ENCODE peak calls at places on chromosomes 7 and 10, in eight cellular contexts. N is PC-3, D is fibroblast of lung, U is endodermal cell, X is H1, F is GM23248, R is H9, P is neural progenitor cell. B is an unnamed sample.

GRCh38 chr7:40836218-40836617 is 701.4 kb downstream of the SUGCT start:
- DNase-seq in N (peak; percentile 51), D (no peak), U (no peak), X (no peak), F (no peak), R (no peak), P (no peak), B (no peak)

GRCh38 chr10:72276013-72276387 is 2.3 kb downstream of the DDIT4 start:
- DNase-seq in N (peak; percentile 32), D (peak; percentile 39), U (no peak), X (no peak), F (no peak), R (no peak), P (no peak), B (no peak)

GRCh38 chr7:27899601-27900000 is 159.6 kb downstream of the TAX1BP1 start:
- DNase-seq in N (no peak), D (no peak), U (no peak), X (no peak), F (peak; percentile 43), R (no peak), P (no peak), B (no peak)

GRCh38 chr10:21724695-21725371 is 190.8 kb downstream of the MLLT10 start:
- DNase-seq in N (peak; percentile 98), D (peak; percentile 100), U (peak; percentile 45), X (no peak), F (peak; percentile 99), R (no peak), P (peak; percentile 60), B (peak; percentile 96)

GRCh38 chr10:47151880-47152279 is 148.1 kb upstream of the GDF10 start:
- DNase-seq in N (no peak), D (no peak), U (no peak), X (no peak), F (no peak), R (no peak), P (no peak), B (no peak)

GRCh38 chr10:124688889-124689670 is 55.1 kb downstream of the FAM53B start:
- DNase-seq in N (no peak), D (no peak), U (no peak), X (no peak), F (no peak), R (no peak), P (no peak), B (no peak)

GRCh38 chr7:114530074-114530611 is 115.5 kb downstream of the FOXP2 start:
- DNase-seq in N (no peak), D (peak; percentile 43), U (no peak), X (no peak), F (peak; percentile 33), R (no peak), P (no peak), B (no peak)

GRCh38 chr7:155579565-155579964 is 33.2 kb upstream of the CNPY1 start:
- DNase-seq in N (no peak), D (no peak), U (no peak), X (no peak), F (no peak), R (no peak), P (no peak), B (no peak)

GRCh38 chr10:68053553-68053952 is 21.5 kb downstream of the HERC4 start:
- DNase-seq in N (no peak), D (no peak), U (no peak), X (no peak), F (peak; percentile 39), R (no peak), P (no peak), B (no peak)

GRCh38 chr10:74882427-74882826 is 56.0 kb downstream of the KAT6B start:
- DNase-seq in N (peak; percentile 61), D (peak; percentile 42), U (no peak), X (no peak), F (peak; percentile 28), R (no peak), P (no peak), B (no peak)

GRCh38 chr7:50826371-50827172 is 43.9 kb upstream of the GRB10 start:
- DNase-seq in N (peak; percentile 96), D (peak; percentile 74), U (no peak), X (no peak), F (peak; percentile 93), R (no peak), P (no peak), B (no peak)

GRCh38 chr7:2083362-2083761 is 149.4 kb downstream of the MAD1L1 start:
- DNase-seq in N (no peak), D (no peak), U (no peak), X (no peak), F (no peak), R (no peak), P (no peak), B (no peak)

GRCh38 chr7:114916261-114916892 is 5.5 kb upstream of the MDFIC start:
- DNase-seq in N (no peak), D (no peak), U (no peak), X (no peak), F (no peak), R (no peak), P (no peak), B (no peak)

GRCh38 chr7:134767567-134768168 is 11.8 kb upstream of the CALD1 start:
- DNase-seq in N (no peak), D (no peak), U (no peak), X (no peak), F (peak; percentile 47), R (no peak), P (no peak), B (no peak)

GRCh38 chr10:73576178-73576889 is 14.8 kb downstream of the USP54 start:
- DNase-seq in N (peak; percentile 98), D (peak; percentile 96), U (no peak), X (no peak), F (peak; percentile 93), R (no peak), P (no peak), B (no peak)

GRCh38 chr7:27532256-27532783 is 130.4 kb downstream of the HIBADH start:
- DNase-seq in N (no peak), D (peak; percentile 60), U (no peak), X (no peak), F (no peak), R (no peak), P (no peak), B (no peak)

GRCh38 chr7:2131341-2131740 is 101.4 kb downstream of the MAD1L1 start:
- DNase-seq in N (no peak), D (no peak), U (no peak), X (no peak), F (no peak), R (no peak), P (no peak), B (no peak)

GRCh38 chr10:102133373-102134195 is 744 bp downstream of the PPRC1 start:
- DNase-seq in N (peak; percentile 74), D (peak; percentile 77), U (peak; percentile 78), X (peak; percentile 74), F (peak; percentile 88), R (no peak), P (peak; percentile 65), B (peak; percentile 41)

GRCh38 chr7:16422100-16422430 is 727 bp upstream of the CRPPA start:
- DNase-seq in N (no peak), D (peak; percentile 83), U (no peak), X (no peak), F (peak; percentile 34), R (no peak), P (no peak), B (no peak)

GRCh38 chr10:114724295-114724694 is 66.2 kb upstream of the ABLIM1 start:
- DNase-seq in N (peak; percentile 49), D (no peak), U (no peak), X (no peak), F (no peak), R (no peak), P (no peak), B (no peak)

GRCh38 chr7:33903770-33904679 is 1.3 kb upstream of the BMPER start:
- DNase-seq in N (no peak), D (peak; percentile 42), U (peak; percentile 84), X (peak; percentile 70), F (peak; percentile 88), R (peak; percentile 61), P (peak; percentile 77), B (peak; percentile 45)
- H3K9ac ChIP-seq in N (no peak overlapping the region), D (peak overlapping the region; percentile 86), U (peak overlapping the region; percentile 48), X (no peak overlapping the region), F (peak overlapping the region; percentile 87), R (no peak overlapping the region), P (no peak overlapping the region), B (peak overlapping the region; percentile 30)

DNA sequence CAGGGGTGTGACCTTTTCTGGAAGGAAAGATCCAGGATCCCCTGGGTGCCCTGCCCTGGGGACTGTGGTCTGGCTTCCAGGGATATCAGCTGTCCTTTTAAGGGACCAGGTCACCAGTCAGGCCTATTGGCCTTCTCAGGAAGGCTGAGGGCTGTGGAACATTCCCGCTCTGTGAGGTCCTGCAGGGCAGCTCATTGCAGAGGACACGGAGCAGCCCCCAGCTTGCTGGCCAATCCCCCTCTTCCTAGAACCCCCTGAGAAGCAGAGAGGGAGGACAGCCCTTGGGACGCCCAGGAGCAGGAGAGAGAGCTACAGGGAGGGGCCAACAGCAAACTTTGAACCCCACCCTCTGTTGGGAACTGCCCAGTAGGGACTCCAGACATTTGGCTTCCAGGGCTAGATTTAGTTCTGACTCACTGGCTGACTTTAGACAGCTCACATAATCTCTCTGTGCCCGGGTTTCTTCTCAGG is 67.9 kb upstream of the COL13A1 start:
- DNase-seq in N (peak; percentile 56), D (peak; percentile 84), U (no peak), X (no peak), F (peak; percentile 86), R (no peak), P (no peak), B (no peak)
- H3K4me1 ChIP-seq in N (peaks cover 19% of the 10 kb centered on the region), D (peaks cover 20% of the 10 kb centered on the region), U (peaks cover 12% of the 10 kb centered on the region), X (peaks cover 3% of the 10 kb centered on the region), F (peaks cover 27% of the 10 kb centered on the region), R (no peaks in the 10 kb centered on the region), P (peaks cover 5% of the 10 kb centered on the region), B (peaks cover 15% of the 10 kb centered on the region)

GRCh38 chr7:35257251-35258124 is 3.6 kb upstream of the TBX20 start:
- DNase-seq in N (no peak), D (no peak), U (peak; percentile 79), X (peak; percentile 69), F (no peak), R (peak; percentile 60), P (peak; percentile 71), B (no peak)
- H3K9ac ChIP-seq in N (no peak overlapping the region), D (no peak overlapping the region), U (no peak overlapping the region), X (no peak overlapping the region), F (no peak overlapping the region), R (no peak overlapping the region), P (no peak overlapping the region), B (no peak overlapping the region)

GRCh38 chr10:104327745-104328635 is 10.3 kb downstream of the ITPRIP start:
- DNase-seq in N (peak; percentile 80), D (peak; percentile 78), U (peak; percentile 70), X (no peak), F (peak; percentile 93), R (peak; percentile 49), P (peak; percentile 91), B (no peak)
- H3K4me1 ChIP-seq in N (peaks cover 60% of the 10 kb centered on the region), D (peaks cover 59% of the 10 kb centered on the region), U (peaks cover 43% of the 10 kb centered on the region), X (peaks cover 77% of the 10 kb centered on the region), F (peaks cover 61% of the 10 kb centered on the region), R (peaks cover 48% of the 10 kb centered on the region), P (peaks cover 64% of the 10 kb centered on the region), B (no peaks in the 10 kb centered on the region)

DNA sequence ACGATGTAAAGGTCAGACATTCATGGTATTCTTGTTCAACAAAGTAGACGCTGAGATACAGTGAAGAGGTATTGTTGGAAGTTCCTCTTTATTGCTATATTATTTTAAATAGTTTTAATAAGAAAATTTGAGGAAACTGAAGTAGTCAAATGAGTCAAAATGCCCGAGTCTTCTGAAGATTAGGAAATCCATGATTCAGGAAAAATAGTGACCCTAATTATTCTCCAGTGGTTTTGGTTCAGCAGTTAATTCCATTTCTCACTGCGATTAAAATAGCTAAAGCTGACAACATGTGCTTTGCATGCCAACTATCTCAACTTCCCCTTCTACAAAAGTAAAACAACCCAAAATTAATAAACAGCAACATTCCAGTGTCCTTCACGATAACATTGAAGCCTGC is 32.7 kb upstream of the PFKP start:
- DNase-seq in N (no peak), D (no peak), U (no peak), X (no peak), F (no peak), R (no peak), P (no peak), B (no peak)
- H3K9ac ChIP-seq in N (no peak overlapping the region), D (no peak overlapping the region), U (no peak overlapping the region), X (no peak overlapping the region), F (no peak overlapping the region), R (no peak overlapping the region), P (no peak overlapping the region), B (no peak overlapping the region)

B was measured in MM.1S.